ENCODE peak calls at places on chromosomes 11 and 22, in four cellular contexts. X is kidney epithelial cell, J is ascending aorta, N is EL. V is an unnamed sample.

GRCh38 chr11:64121637-64122410 is 44.1 kb downstream of the MACROD1 start:
- DNase-seq in X (peak; percentile 43), J (no peak), N (peak; percentile 96), V (no peak)

GRCh38 chr22:45268167-45268957 is 16.4 kb upstream of the UPK3A start:
- DNase-seq in X (no peak), J (no peak), N (peak; percentile 23), V (no peak)

GRCh38 chr11:118339281-118340045 is 3.0 kb downstream of the CD3D start:
- DNase-seq in X (no peak), J (no peak), N (no peak), V (no peak)

GRCh38 chr22:38087855-38088254 is 3.9 kb upstream of the SLC16A8 start:
- DNase-seq in X (no peak), J (no peak), N (no peak), V (no peak)

GRCh38 chr11:108587109-108587508 is 6.5 kb downstream of the EXPH5 start:
- DNase-seq in X (no peak), J (no peak), N (no peak), V (no peak)

GRCh38 chr11:99670268-99670667 is 649.5 kb downstream of the CNTN5 start:
- DNase-seq in X (no peak), J (no peak), N (no peak), V (no peak)

GRCh38 chr11:10304495-10305261 is at the start of gene ADM:
- DNase-seq in X (no peak), J (peak; percentile 94), N (peak; percentile 97), V (peak; percentile 64)

GRCh38 chr11:36192723-36193619 is 96.3 kb downstream of the COMMD9 start:
- DNase-seq in X (no peak), J (no peak), N (no peak), V (no peak)

GRCh38 chr11:110298298-110298765 is 1.9 kb upstream of the RDX start:
- DNase-seq in X (no peak), J (no peak), N (peak; percentile 38), V (no peak)

GRCh38 chr11:117986981-117987495 is 844 bp downstream of the IL10RA start:
- DNase-seq in X (no peak), J (no peak), N (no peak), V (no peak)

GRCh38 chr11:87061766-87062165 is 24.0 kb downstream of the TMEM135 start:
- DNase-seq in X (no peak), J (no peak), N (no peak), V (no peak)

GRCh38 chr11:3231851-3232744 is at the start of gene MRGPRE:
- DNase-seq in X (no peak), J (peak; percentile 62), N (no peak), V (no peak)

GRCh38 chr11:61626580-61627380 is 45.9 kb upstream of the SYT7 start:
- DNase-seq in X (no peak), J (no peak), N (no peak), V (no peak)

GRCh38 chr11:58647141-58647699 is 24.8 kb downstream of the CNTF start:
- DNase-seq in X (no peak), J (no peak), N (no peak), V (no peak)

GRCh38 chr11:19992162-19992561 is 168.1 kb downstream of the DBX1 start:
- DNase-seq in X (no peak), J (no peak), N (no peak), V (no peak)

GRCh38 chr11:77611921-77612320 is 22.2 kb downstream of the AQP11 start:
- DNase-seq in X (no peak), J (no peak), N (no peak), V (no peak)

GRCh38 chr11:61587951-61588695 is 7.2 kb upstream of the SYT7 start:
- DNase-seq in X (no peak), J (no peak), N (peak; percentile 31), V (no peak)

GRCh38 chr11:83612891-83613766 is 327.0 kb upstream of the CCDC90B start:
- DNase-seq in X (no peak), J (no peak), N (no peak), V (no peak)

GRCh38 chr22:38316340-38317236 is 645 bp downstream of the CSNK1E start:
- DNase-seq in X (no peak), J (peak; percentile 83), N (peak; percentile 59), V (no peak)

GRCh38 chr22:24421428-24421931 is 5.9 kb upstream of the ADORA2A start:
- DNase-seq in X (no peak), J (no peak), N (no peak), V (no peak)

GRCh38 chr11:2106583-2107209 is 32.5 kb downstream of the IGF2 start:
- DNase-seq in X (no peak), J (no peak), N (no peak), V (no peak)

GRCh38 chr11:120392791-120393190 is 56.6 kb downstream of the ARHGEF12 start:
- DNase-seq in X (no peak), J (no peak), N (peak; percentile 65), V (no peak)

GRCh38 chr11:115745545-115746265 is 241.5 kb upstream of the CADM1 start:
- DNase-seq in X (no peak), J (no peak), N (no peak), V (no peak)

GRCh38 chr11:72228844-72229231 is 4.3 kb downstream of the INPPL1 start:
- DNase-seq in X (no peak), J (peak; percentile 43), N (no peak), V (no peak)

GRCh38 chr11:59865031-59865430 is 1.3 kb downstream of the TCN1 start:
- DNase-seq in X (peak; percentile 58), J (no peak), N (no peak), V (no peak)

GRCh38 chr11:113876074-113876797 is 864 bp upstream of the USP28 start:
- DNase-seq in X (no peak), J (peak; percentile 62), N (no peak), V (no peak)

GRCh38 chr11:114084414-114084813 is 24.9 kb downstream of the ZBTB16 start:
- DNase-seq in X (no peak), J (no peak), N (no peak), V (no peak)

GRCh38 chr11:28346209-28346608 is 238.0 kb downstream of the METTL15 start:
- DNase-seq in X (no peak), J (no peak), N (peak; percentile 38), V (no peak)

GRCh38 chr22:29093501-29093921 is 20.7 kb downstream of the KREMEN1 start:
- DNase-seq in X (no peak), J (no peak), N (peak; percentile 76), V (no peak)

GRCh38 chr11:35932641-35933571 is 11.0 kb upstream of the LDLRAD3 start:
- DNase-seq in X (no peak), J (no peak), N (peak; percentile 45), V (no peak)

GRCh38 chr11:88431675-88432341 is 94.3 kb upstream of the CTSC start:
- DNase-seq in X (no peak), J (no peak), N (no peak), V (no peak)

V was measured in thoracic aorta.